ENCODE peak calls at places on chromosomes 6 and 20, in six cellular contexts. E is HTR-8/SVneo, M is SK-MEL-5, T is B cell, A is AG09319, X is adipocyte. Y is an unnamed sample.

GRCh38 chr20:45268531-45268930 is 14.2 kb upstream of the SLPI start:
- DNase-seq in M (no peak), T (no peak), A (no peak), X (no peak), E (no peak), Y (no peak)

GRCh38 chr20:4130404-4131189 is 115.2 kb upstream of the RNF24 start:
- DNase-seq in A (no peak), E (no peak), T (no peak), X (peak; percentile 25), M (peak; percentile 28), Y (peak; percentile 55)

GRCh38 chr6:6323352-6323751 is 2.9 kb upstream of the F13A1 start:
- DNase-seq in E (no peak), X (no peak), T (no peak), M (no peak), A (no peak), Y (no peak)

GRCh38 chr6:132161283-132161682 is 210.1 kb upstream of the CCN2 start:
- DNase-seq in M (peak; percentile 81), X (peak; percentile 52), A (peak; percentile 35), E (peak; percentile 8), T (no peak), Y (no peak)

GRCh38 chr6:7721654-7722053 is 4.2 kb upstream of the BMP6 start:
- DNase-seq in T (no peak), E (no peak), X (peak; percentile 80), M (peak; percentile 81), A (no peak), Y (no peak)

GRCh38 chr6:133130863-133131262 is 110.3 kb upstream of the EYA4 start:
- DNase-seq in A (no peak), X (peak; percentile 22), M (no peak), E (peak; percentile 11), T (no peak), Y (no peak)

GRCh38 chr6:91669154-91669903 is 1082.5 kb upstream of the MAP3K7 start:
- DNase-seq in X (no peak), M (no peak), T (no peak), A (no peak), E (no peak), Y (no peak)

GRCh38 chr6:132948889-132949288 is 134.5 kb downstream of the RPS12 start:
- DNase-seq in E (no peak), X (no peak), T (no peak), M (no peak), A (no peak), Y (no peak)

GRCh38 chr6:36491378-36491965 is 48.7 kb downstream of the KCTD20 start:
- DNase-seq in T (no peak), M (no peak), E (no peak), A (no peak), X (peak; percentile 3), Y (no peak)

GRCh38 chr6:90074161-90074560 is 179.9 kb downstream of the GJA10 start:
- DNase-seq in T (no peak), E (no peak), M (peak; percentile 91), X (no peak), A (no peak), Y (peak; percentile 65)

GRCh38 chr6:44001318-44001868 is 125.9 kb downstream of the MRPL14 start:
- DNase-seq in A (no peak), X (peak; percentile 37), M (peak; percentile 49), E (no peak), T (peak; percentile 42), Y (no peak)

GRCh38 chr20:25858495-25859425 is 162.1 kb upstream of the ZNF337 start:
- DNase-seq in X (no peak), A (no peak), E (no peak), T (no peak), M (no peak), Y (no peak)

GRCh38 chr20:32203556-32204484 is 3.7 kb downstream of the PLAGL2 start:
- DNase-seq in X (no peak), M (no peak), T (no peak), A (no peak), E (no peak), Y (no peak)

GRCh38 chr6:106138151-106138550 is 52.0 kb downstream of the PRDM1 start:
- DNase-seq in A (no peak), M (no peak), E (no peak), X (no peak), T (no peak), Y (no peak)

GRCh38 chr6:11272491-11273192 is 40.2 kb upstream of the NEDD9 start:
- DNase-seq in M (no peak), E (no peak), X (no peak), T (no peak), A (no peak), Y (peak; percentile 66)

GRCh38 chr20:32737371-32738223 is 5.7 kb downstream of the COMMD7 start:
- DNase-seq in T (no peak), E (no peak), A (no peak), X (peak; percentile 31), M (peak; percentile 22), Y (peak; percentile 45)

GRCh38 chr6:85923013-85923430 is 280.3 kb upstream of the SYNCRIP start:
- DNase-seq in A (no peak), M (peak; percentile 70), E (peak; percentile 15), T (no peak), X (peak; percentile 70), Y (peak; percentile 46)

GRCh38 chr6:156627524-156627923 is 149.7 kb upstream of the ARID1B start:
- DNase-seq in T (no peak), E (no peak), A (no peak), X (no peak), M (no peak), Y (no peak)

GRCh38 chr6:150413768-150414167 is 45.0 kb downstream of the IYD start:
- DNase-seq in M (no peak), A (no peak), X (no peak), T (no peak), E (no peak), Y (no peak)

GRCh38 chr20:17524551-17524950 is 6.6 kb downstream of the BFSP1 start:
- DNase-seq in M (no peak), E (no peak), X (no peak), A (no peak), T (no peak), Y (no peak)

GRCh38 chr20:1858859-1859258 is 36.3 kb upstream of the SIRPA start:
- DNase-seq in X (no peak), E (no peak), T (no peak), A (no peak), M (no peak), Y (no peak)

GRCh38 chr20:40390654-40391053 is 298.4 kb downstream of the MAFB start:
- DNase-seq in X (no peak), T (no peak), A (no peak), E (no peak), M (no peak), Y (no peak)

GRCh38 chr6:127581576-127581975 is 4.6 kb downstream of the C6orf58 start:
- DNase-seq in M (no peak), E (no peak), X (no peak), T (no peak), A (no peak), Y (no peak)